ENCODE peak calls at places on chromosomes 12 and 14, in eight cellular contexts. C is choroid plexus epithelial cell; Z is H7; W is CD8-positive, alpha-beta memory T cell; Y is astrocyte of the cerebellum; U is HAP-1; V is heart left ventricle; M is A549. N is an unnamed sample.

GRCh38 chr14:33848706-33849454 is 102.0 kb downstream of the EGLN3 start:
- DNase-seq in W (no peak), Z (peak; percentile 72), U (peak; percentile 92), V (peak; percentile 69), C (peak; percentile 67), M (peak; percentile 73), Y (peak; percentile 31), N (no peak)

GRCh38 chr12:101230547-101230946 is 20.5 kb upstream of the SLC5A8 start:
- DNase-seq in Y (peak; percentile 24), W (no peak), M (no peak), C (peak; percentile 64), U (no peak), V (no peak), Z (no peak), N (no peak)

GRCh38 chr12:97046901-97047300 is 139.8 kb downstream of the NEDD1 start:
- DNase-seq in W (no peak), V (no peak), C (no peak), Y (no peak), U (no peak), M (no peak), Z (no peak), N (no peak)

GRCh38 chr12:16112626-16113560 is 164.6 kb downstream of the SLC15A5 start:
- DNase-seq in M (no peak), C (peak; percentile 11), Y (no peak), V (no peak), Z (peak; percentile 35), W (no peak), U (peak; percentile 35), N (no peak)

GRCh38 chr14:30445394-30445793 is 113.6 kb upstream of the G2E3 start:
- DNase-seq in M (no peak), Z (no peak), W (no peak), U (no peak), C (no peak), Y (no peak), V (no peak), N (no peak)

GRCh38 chr12:51925400-51926063 is 18.2 kb downstream of the ACVRL1 start:
- DNase-seq in M (no peak), V (no peak), U (no peak), W (no peak), Y (no peak), Z (no peak), C (no peak), N (no peak)

GRCh38 chr14:64577211-64577610 is 27.4 kb downstream of the PPP1R36 start:
- DNase-seq in M (no peak), Y (no peak), U (no peak), W (no peak), V (no peak), Z (no peak), C (no peak), N (no peak)

GRCh38 chr12:46555379-46555778 is 182.8 kb upstream of the SLC38A2 start:
- DNase-seq in W (no peak), Y (peak; percentile 73), V (no peak), C (peak; percentile 93), M (no peak), Z (no peak), U (no peak), N (no peak)

GRCh38 chr12:113674996-113675395 is 203.3 kb upstream of the LHX5 start:
- DNase-seq in Z (no peak), V (no peak), Y (no peak), W (no peak), M (no peak), C (no peak), U (no peak), N (no peak)

GRCh38 chr14:78593949-78594348 is 423.8 kb downstream of the NRXN3 start:
- DNase-seq in C (no peak), W (no peak), Y (no peak), U (no peak), V (no peak), Z (no peak), M (no peak), N (no peak)

GRCh38 chr12:4960030-4960429 is 50.3 kb downstream of the KCNA1 start:
- DNase-seq in M (peak; percentile 17), Y (no peak), Z (peak; percentile 64), C (no peak), V (peak; percentile 21), W (no peak), U (no peak), N (no peak)

GRCh38 chr14:52131640-52132320 is 62.9 kb upstream of the NID2 start:
- DNase-seq in C (peak; percentile 98), Y (peak; percentile 93), Z (peak; percentile 88), V (peak; percentile 88), U (peak; percentile 95), W (peak; percentile 32), M (peak; percentile 87), N (no peak)

GRCh38 chr12:57454566-57455373 is at the start of gene INHBE:
- DNase-seq in Z (peak; percentile 92), Y (no peak), U (peak; percentile 54), M (peak; percentile 82), W (no peak), V (no peak), C (peak; percentile 97), N (no peak)

GRCh38 chr12:96034631-96035282 is 630 bp downstream of the LTA4H start:
- DNase-seq in V (no peak), Y (no peak), U (peak; percentile 66), M (no peak), W (no peak), Z (peak; percentile 40), C (peak; percentile 44), N (no peak)

GRCh38 chr12:60072911-60073310 is 477.1 kb downstream of the SLC16A7 start:
- DNase-seq in V (no peak), Y (peak; percentile 11), Z (no peak), M (no peak), W (no peak), C (peak; percentile 41), U (no peak), N (no peak)

GRCh38 chr14:35155962-35156361 is 33.6 kb downstream of the PRORP start:
- DNase-seq in Y (peak; percentile 24), Z (peak; percentile 19), M (peak; percentile 16), C (peak; percentile 82), V (no peak), U (peak; percentile 22), W (no peak), N (no peak)

GRCh38 chr14:36105401-36105800 is 71.1 kb downstream of the PTCSC3 start:
- DNase-seq in W (no peak), V (no peak), U (peak; percentile 48), Y (no peak), M (peak; percentile 14), Z (peak; percentile 32), C (no peak), N (no peak)

GRCh38 chr12:112349440-112349839 is 32.8 kb downstream of the HECTD4 start:
- DNase-seq in V (no peak), Y (peak; percentile 60), W (no peak), C (peak; percentile 83), M (no peak), U (no peak), Z (no peak), N (no peak)

GRCh38 chr12:99824900-99825562 is 159.7 kb downstream of the ANKS1B start:
- DNase-seq in V (no peak), Y (no peak), M (no peak), W (no peak), C (no peak), Z (no peak), U (no peak), N (no peak)

GRCh38 chr12:130849561-130850417 is 10.7 kb upstream of the STX2 start:
- DNase-seq in C (no peak), Z (no peak), W (no peak), U (peak; percentile 61), M (no peak), Y (no peak), V (no peak), N (no peak)

GRCh38 chr12:3187846-3188755 is 110.9 kb downstream of the TSPAN9 start:
- DNase-seq in Y (no peak), M (no peak), V (no peak), W (no peak), U (no peak), C (no peak), Z (no peak), N (no peak)

GRCh38 chr14:53044486-53044885 is 93.6 kb upstream of the FERMT2 start:
- DNase-seq in C (peak; percentile 78), U (no peak), V (no peak), M (no peak), Y (peak; percentile 6), Z (no peak), W (no peak), N (no peak)

GRCh38 chr12:16006752-16007151 is 95.6 kb downstream of the DERA start:
- DNase-seq in Y (no peak), M (no peak), U (no peak), Z (no peak), V (no peak), C (peak; percentile 15), W (no peak), N (no peak)

GRCh38 chr14:76636602-76637001 is 124.7 kb upstream of the VASH1 start:
- DNase-seq in U (no peak), Z (no peak), C (no peak), W (no peak), V (no peak), Y (no peak), M (no peak), N (no peak)

DNA sequence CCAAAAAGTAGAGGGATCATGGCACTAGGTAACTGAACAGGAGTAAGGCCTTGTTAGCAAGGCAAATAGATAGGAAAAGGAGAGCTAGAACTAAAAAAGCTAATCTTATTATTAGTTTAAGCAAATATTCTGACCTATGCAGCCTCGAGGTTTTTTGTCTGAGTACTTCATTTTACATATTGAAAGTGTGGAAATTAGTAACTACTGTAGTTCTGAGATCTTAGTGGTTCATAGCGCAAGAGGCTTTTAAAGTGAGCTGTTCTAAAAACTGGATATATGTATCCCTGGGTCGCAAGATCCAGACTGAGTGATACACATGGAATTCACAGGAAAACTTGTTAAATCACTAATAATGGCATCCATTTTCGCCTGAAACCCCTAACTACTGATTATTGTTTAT is 411.0 kb upstream of the SOX5 start:
- DNase-seq in Y (no peak), C (peak; percentile 16), U (no peak), W (no peak), V (no peak), M (no peak), Z (no peak), N (no peak)
- H3K4me3 ChIP-seq in Y (no peak overlapping the region), C (no peak overlapping the region), U (no peak overlapping the region), W (no peak overlapping the region), V (no peak overlapping the region), M (no peak overlapping the region), Z (no peak overlapping the region), N (no peak overlapping the region)

GRCh38 chr12:85804663-85805062 is 31.5 kb downstream of the RASSF9 start:
- DNase-seq in C (peak; percentile 60), Y (peak; percentile 69), M (no peak), Z (no peak), V (no peak), U (no peak), W (no peak), N (no peak)
- H3K4me3 ChIP-seq in C (no peak overlapping the region), Y (no peak overlapping the region), M (no peak overlapping the region), Z (no peak overlapping the region), V (no peak overlapping the region), U (no peak overlapping the region), W (no peak overlapping the region), N (no peak overlapping the region)

GRCh38 chr12:119593578-119594398 is at the start of gene TMEM233:
- DNase-seq in C (no peak), Z (peak; percentile 83), M (no peak), V (peak; percentile 26), U (no peak), Y (no peak), W (no peak), N (no peak)
- H3K4me3 ChIP-seq in C (peak within 1 kb of the TSS; percentile 25), Z (peak within 1 kb of the TSS; percentile 59), M (peak within 1 kb of the TSS; percentile 35), V (peak within 1 kb of the TSS; percentile 59), U (no peak within 1 kb of the TSS), Y (peak within 1 kb of the TSS; percentile 18), W (no peak within 1 kb of the TSS), N (no peak within 1 kb of the TSS)

GRCh38 chr14:22523283-22523682 is 65.7 kb downstream of the DAD1 start:
- DNase-seq in U (no peak), Z (no peak), Y (no peak), W (no peak), C (no peak), V (no peak), M (no peak), N (no peak)
- H3K4me3 ChIP-seq in U (no peak overlapping the region), Z (no peak overlapping the region), Y (no peak overlapping the region), W (peak overlapping the region; percentile 69), C (no peak overlapping the region), V (no peak overlapping the region), M (no peak overlapping the region), N (no peak overlapping the region)